ENCODE peak calls at places on chromosomes 13 and 19, in six cellular contexts. One of them, this sample, is unnamed.

GRCh38 chr13:39414339-39414738 is 188.7 kb downstream of the LHFPL6 start:
- DNase-seq in PC-3: no peak
- DNase-seq in astrocyte of the spinal cord: no peak
- DNase-seq in body of pancreas: no peak
- DNase-seq in kidney epithelial cell: no peak
- DNase-seq in heart left ventricle: no peak
- DNase-seq in this sample: no peak

GRCh38 chr19:38617283-38617763 is 430 bp downstream of the MAP4K1 start:
- DNase-seq in heart left ventricle: no peak
- DNase-seq in body of pancreas: no peak
- DNase-seq in kidney epithelial cell: no peak
- DNase-seq in astrocyte of the spinal cord: no peak
- DNase-seq in PC-3: no peak
- DNase-seq in this sample: no peak

GRCh38 chr13:32115069-32115468 is 83.5 kb downstream of the FRY start:
- DNase-seq in body of pancreas: no peak
- DNase-seq in heart left ventricle: no peak
- DNase-seq in kidney epithelial cell: no peak
- DNase-seq in PC-3: no peak
- DNase-seq in astrocyte of the spinal cord: no peak
- DNase-seq in this sample: no peak

GRCh38 chr19:49333426-49334288 is 1.5 kb upstream of the CD37 start:
- DNase-seq in heart left ventricle: no peak
- DNase-seq in kidney epithelial cell: no peak
- DNase-seq in PC-3: no peak
- DNase-seq in body of pancreas: no peak
- DNase-seq in astrocyte of the spinal cord: no peak
- DNase-seq in this sample: no peak

GRCh38 chr13:34577051-34577450 is 365.0 kb upstream of the NBEA start:
- DNase-seq in astrocyte of the spinal cord: peak
- DNase-seq in heart left ventricle: no peak
- DNase-seq in body of pancreas: no peak
- DNase-seq in PC-3: peak
- DNase-seq in kidney epithelial cell: peak
- DNase-seq in this sample: no peak

GRCh38 chr13:112606125-112607001 is 18.4 kb upstream of the TUBGCP3 start:
- DNase-seq in kidney epithelial cell: peak
- DNase-seq in body of pancreas: peak
- DNase-seq in heart left ventricle: peak
- DNase-seq in astrocyte of the spinal cord: peak
- DNase-seq in PC-3: peak
- DNase-seq in this sample: no peak

GRCh38 chr13:109773276-109773675 is 13.1 kb downstream of the IRS2 start:
- DNase-seq in body of pancreas: no peak
- DNase-seq in heart left ventricle: no peak
- DNase-seq in PC-3: peak
- DNase-seq in kidney epithelial cell: no peak
- DNase-seq in astrocyte of the spinal cord: peak
- DNase-seq in this sample: no peak

GRCh38 chr13:30529085-30529815 is 63.5 kb upstream of the HMGB1 start:
- DNase-seq in astrocyte of the spinal cord: peak
- DNase-seq in PC-3: no peak
- DNase-seq in body of pancreas: no peak
- DNase-seq in heart left ventricle: no peak
- DNase-seq in kidney epithelial cell: no peak
- DNase-seq in this sample: no peak

GRCh38 chr13:41495044-41495443 is 37.7 kb downstream of the RGCC start:
- DNase-seq in body of pancreas: no peak
- DNase-seq in heart left ventricle: peak
- DNase-seq in astrocyte of the spinal cord: no peak
- DNase-seq in kidney epithelial cell: no peak
- DNase-seq in PC-3: no peak
- DNase-seq in this sample: no peak

GRCh38 chr13:113084094-113084942 is 21.3 kb upstream of the F7 start:
- DNase-seq in kidney epithelial cell: no peak
- DNase-seq in astrocyte of the spinal cord: no peak
- DNase-seq in PC-3: no peak
- DNase-seq in body of pancreas: no peak
- DNase-seq in heart left ventricle: no peak
- DNase-seq in this sample: no peak

GRCh38 chr19:1941146-1942077 is at the start of gene CSNK1G2:
- DNase-seq in kidney epithelial cell: no peak
- DNase-seq in astrocyte of the spinal cord: no peak
- DNase-seq in body of pancreas: no peak
- DNase-seq in heart left ventricle: no peak
- DNase-seq in PC-3: no peak
- DNase-seq in this sample: no peak

GRCh38 chr13:111449041-111449440 is 128.6 kb downstream of the TEX29 start:
- DNase-seq in PC-3: no peak
- DNase-seq in astrocyte of the spinal cord: no peak
- DNase-seq in kidney epithelial cell: no peak
- DNase-seq in heart left ventricle: no peak
- DNase-seq in body of pancreas: no peak
- DNase-seq in this sample: no peak

GRCh38 chr19:51511353-51511752 is 9.8 kb upstream of the SIGLEC12 start:
- DNase-seq in astrocyte of the spinal cord: no peak
- DNase-seq in heart left ventricle: no peak
- DNase-seq in kidney epithelial cell: no peak
- DNase-seq in body of pancreas: no peak
- DNase-seq in PC-3: peak
- DNase-seq in this sample: no peak
- TF ChIP-seq CTCF in astrocyte of the spinal cord: no peak
- TF ChIP-seq CTCF in heart left ventricle: no peak
- TF ChIP-seq CTCF in kidney epithelial cell: peak
- TF ChIP-seq CTCF in body of pancreas: no peak
- TF ChIP-seq CTCF in PC-3: peak
- TF ChIP-seq CTCF in this sample: peak

GRCh38 chr13:46803586-46803985 is 6.6 kb upstream of the ESD start:
- DNase-seq in body of pancreas: no peak
- DNase-seq in PC-3: no peak
- DNase-seq in heart left ventricle: no peak
- DNase-seq in kidney epithelial cell: no peak
- DNase-seq in astrocyte of the spinal cord: peak
- DNase-seq in this sample: no peak
- H3K4me3 ChIP-seq in body of pancreas: no peak
- H3K4me3 ChIP-seq in PC-3: no peak
- H3K4me3 ChIP-seq in heart left ventricle: no peak
- H3K4me3 ChIP-seq in kidney epithelial cell: no peak
- H3K4me3 ChIP-seq in astrocyte of the spinal cord: no peak
- H3K4me3 ChIP-seq in this sample: no peak

GRCh38 chr19:29785955-29786589 is 25.7 kb upstream of the CCNE1 start:
- DNase-seq in body of pancreas: no peak
- DNase-seq in astrocyte of the spinal cord: no peak
- DNase-seq in PC-3: no peak
- DNase-seq in heart left ventricle: no peak
- DNase-seq in kidney epithelial cell: no peak
- DNase-seq in this sample: no peak
- TF ChIP-seq CTCF in body of pancreas: no peak
- TF ChIP-seq CTCF in astrocyte of the spinal cord: no peak
- TF ChIP-seq CTCF in PC-3: peak
- TF ChIP-seq CTCF in heart left ventricle: no peak
- TF ChIP-seq CTCF in kidney epithelial cell: no peak
- TF ChIP-seq CTCF in this sample: no peak

GRCh38 chr19:41887711-41888382 is 4.9 kb downstream of the ARHGEF1 start:
- DNase-seq in kidney epithelial cell: peak
- DNase-seq in heart left ventricle: no peak
- DNase-seq in astrocyte of the spinal cord: peak
- DNase-seq in body of pancreas: peak
- DNase-seq in PC-3: peak
- DNase-seq in this sample: no peak
- H3K4me3 ChIP-seq in kidney epithelial cell: no peak
- H3K4me3 ChIP-seq in heart left ventricle: no peak
- H3K4me3 ChIP-seq in astrocyte of the spinal cord: no peak
- H3K4me3 ChIP-seq in body of pancreas: no peak
- H3K4me3 ChIP-seq in PC-3: peak
- H3K4me3 ChIP-seq in this sample: no peak

GRCh38 chr13:47859129-47859528 is 141.9 kb downstream of the SUCLA2 start:
- DNase-seq in body of pancreas: no peak
- DNase-seq in PC-3: no peak
- DNase-seq in kidney epithelial cell: no peak
- DNase-seq in astrocyte of the spinal cord: peak
- DNase-seq in heart left ventricle: no peak
- DNase-seq in this sample: peak

GRCh38 chr13:47858042-47858677 is 142.9 kb downstream of the SUCLA2 start:
- DNase-seq in astrocyte of the spinal cord: no peak
- DNase-seq in body of pancreas: no peak
- DNase-seq in heart left ventricle: no peak
- DNase-seq in kidney epithelial cell: no peak
- DNase-seq in PC-3: no peak
- DNase-seq in this sample: no peak

GRCh38 chr13:47858678-47859050 is 142.4 kb downstream of the SUCLA2 start:
- DNase-seq in PC-3: peak
- DNase-seq in heart left ventricle: no peak
- DNase-seq in astrocyte of the spinal cord: peak
- DNase-seq in body of pancreas: no peak
- DNase-seq in kidney epithelial cell: peak
- DNase-seq in this sample: peak

GRCh38 chr13:47853236-47853635 is 147.8 kb downstream of the SUCLA2 start:
- DNase-seq in heart left ventricle: no peak
- DNase-seq in kidney epithelial cell: no peak
- DNase-seq in astrocyte of the spinal cord: peak
- DNase-seq in PC-3: no peak
- DNase-seq in body of pancreas: no peak
- DNase-seq in this sample: peak
- TF ChIP-seq CTCF in heart left ventricle: no peak
- TF ChIP-seq CTCF in kidney epithelial cell: no peak
- TF ChIP-seq CTCF in astrocyte of the spinal cord: no peak
- TF ChIP-seq CTCF in PC-3: no peak
- TF ChIP-seq CTCF in body of pancreas: no peak
- TF ChIP-seq CTCF in this sample: no peak

GRCh38 chr19:11577451-11578341 is at the start of gene ACP5:
- DNase-seq in heart left ventricle: no peak
- DNase-seq in PC-3: no peak
- DNase-seq in body of pancreas: no peak
- DNase-seq in astrocyte of the spinal cord: no peak
- DNase-seq in kidney epithelial cell: no peak
- DNase-seq in this sample: no peak

GRCh38 chr19:11580665-11581418 is 3.4 kb upstream of the ACP5 start:
- DNase-seq in heart left ventricle: no peak
- DNase-seq in astrocyte of the spinal cord: no peak
- DNase-seq in PC-3: peak
- DNase-seq in body of pancreas: peak
- DNase-seq in kidney epithelial cell: no peak
- DNase-seq in this sample: no peak

GRCh38 chr19:11576186-11576585 is 1.3 kb downstream of the ACP5 start:
- DNase-seq in heart left ventricle: no peak
- DNase-seq in kidney epithelial cell: no peak
- DNase-seq in body of pancreas: no peak
- DNase-seq in astrocyte of the spinal cord: no peak
- DNase-seq in PC-3: no peak
- DNase-seq in this sample: no peak

GRCh38 chr19:11581740-11582139 is 4.3 kb upstream of the ACP5 start:
- DNase-seq in body of pancreas: peak
- DNase-seq in heart left ventricle: no peak
- DNase-seq in astrocyte of the spinal cord: no peak
- DNase-seq in kidney epithelial cell: no peak
- DNase-seq in PC-3: no peak
- DNase-seq in this sample: no peak

GRCh38 chr19:11578342-11579142 is 1.1 kb upstream of the ACP5 start:
- DNase-seq in body of pancreas: peak
- DNase-seq in kidney epithelial cell: no peak
- DNase-seq in PC-3: no peak
- DNase-seq in heart left ventricle: peak
- DNase-seq in astrocyte of the spinal cord: no peak
- DNase-seq in this sample: no peak
- H3K4me3 ChIP-seq in body of pancreas: no peak
- H3K4me3 ChIP-seq in kidney epithelial cell: peak
- H3K4me3 ChIP-seq in PC-3: no peak
- H3K4me3 ChIP-seq in heart left ventricle: peak
- H3K4me3 ChIP-seq in astrocyte of the spinal cord: no peak
- H3K4me3 ChIP-seq in this sample: no peak

GRCh38 chr19:32809254-32809653 is 60.3 kb downstream of the SLC7A9 start:
- DNase-seq in PC-3: no peak
- DNase-seq in astrocyte of the spinal cord: no peak
- DNase-seq in body of pancreas: no peak
- DNase-seq in heart left ventricle: no peak
- DNase-seq in kidney epithelial cell: no peak
- DNase-seq in this sample: no peak
- TF ChIP-seq CTCF in PC-3: no peak
- TF ChIP-seq CTCF in astrocyte of the spinal cord: no peak
- TF ChIP-seq CTCF in body of pancreas: no peak
- TF ChIP-seq CTCF in heart left ventricle: no peak
- TF ChIP-seq CTCF in kidney epithelial cell: no peak
- TF ChIP-seq CTCF in this sample: no peak

DNA sequence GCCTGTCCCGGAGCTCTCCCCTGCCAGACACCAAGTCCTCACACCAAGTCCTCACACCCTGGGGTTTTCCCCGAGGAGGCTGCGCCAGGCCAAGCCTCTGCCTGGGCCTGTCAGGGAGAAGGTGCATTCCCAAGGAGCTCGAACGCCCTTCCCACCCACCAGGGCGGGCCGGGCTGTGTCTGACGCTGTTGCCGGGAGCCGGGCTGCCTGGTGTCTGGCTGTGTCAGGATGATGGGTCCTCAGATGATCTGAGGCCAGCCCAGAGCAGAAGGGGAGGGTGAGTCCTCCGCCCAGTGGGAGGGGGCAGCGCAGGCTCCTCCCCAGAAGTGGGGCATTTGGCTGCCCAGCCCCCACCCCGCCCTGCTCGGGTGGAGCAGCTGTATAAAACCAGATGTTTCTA is 2.3 kb upstream of the HAS1 start:
- DNase-seq in PC-3: no peak
- DNase-seq in kidney epithelial cell: no peak
- DNase-seq in astrocyte of the spinal cord: peak
- DNase-seq in heart left ventricle: no peak
- DNase-seq in body of pancreas: no peak
- DNase-seq in this sample: no peak
- H3K4me3 ChIP-seq in PC-3: no peak
- H3K4me3 ChIP-seq in kidney epithelial cell: no peak
- H3K4me3 ChIP-seq in astrocyte of the spinal cord: no peak
- H3K4me3 ChIP-seq in heart left ventricle: no peak
- H3K4me3 ChIP-seq in body of pancreas: no peak
- H3K4me3 ChIP-seq in this sample: no peak

GRCh38 chr19:56547535-56547934 is 8.8 kb downstream of the ZFP28 start:
- DNase-seq in kidney epithelial cell: no peak
- DNase-seq in astrocyte of the spinal cord: no peak
- DNase-seq in heart left ventricle: no peak
- DNase-seq in PC-3: no peak
- DNase-seq in body of pancreas: no peak
- DNase-seq in this sample: no peak
- TF ChIP-seq CTCF in kidney epithelial cell: peak
- TF ChIP-seq CTCF in astrocyte of the spinal cord: peak
- TF ChIP-seq CTCF in heart left ventricle: peak
- TF ChIP-seq CTCF in PC-3: no peak
- TF ChIP-seq CTCF in body of pancreas: no peak
- TF ChIP-seq CTCF in this sample: no peak

This sample was measured in AG04449.